ENCODE peak calls at places on chromosomes 2 and 18, in ten cellular contexts. S, O, F, J, G, H, D, T, U and X are unnamed samples.

GRCh38 chr2:151946856-151947523 is 118.8 kb upstream of the ARL5A start:
- DNase-seq in S (no peak), D (peak), U (peak), J (peak), G (no peak), F (peak), T (no peak), O (no peak), H (no peak), X (no peak)

GRCh38 chr2:26772064-26773001 is 8.2 kb downstream of the SLC35F6 start:
- DNase-seq in J (peak), T (peak), U (no peak), O (peak), H (peak), F (no peak), D (peak), G (peak), S (peak), X (no peak)

GRCh38 chr2:192148620-192149321 is 46.0 kb downstream of the TMEFF2 start:
- DNase-seq in F (no peak), U (no peak), T (peak), G (peak), H (no peak), O (no peak), S (no peak), D (no peak), J (no peak), X (no peak)

GRCh38 chr18:3704556-3705162 is 254.7 kb downstream of the TGIF1 start:
- DNase-seq in J (no peak), T (no peak), U (no peak), H (no peak), D (no peak), S (no peak), O (no peak), G (no peak), F (no peak), X (no peak)

GRCh38 chr2:201639205-201639604 is 4.1 kb downstream of the TMEM237 start:
- DNase-seq in G (no peak), H (no peak), D (no peak), J (no peak), O (no peak), F (no peak), T (no peak), U (no peak), S (no peak), X (no peak)

GRCh38 chr2:98748303-98749052 is 17.5 kb upstream of the MGAT4A start:
- DNase-seq in T (no peak), S (no peak), F (no peak), G (no peak), O (no peak), U (no peak), D (no peak), H (no peak), J (no peak), X (no peak)

GRCh38 chr2:205070889-205071288 is 525.6 kb downstream of the PARD3B start:
- DNase-seq in J (no peak), S (no peak), O (no peak), H (no peak), G (no peak), F (no peak), T (no peak), D (no peak), U (no peak), X (no peak)

GRCh38 chr18:78074400-78075020 is 824.9 kb downstream of the GALR1 start:
- DNase-seq in G (no peak), S (no peak), U (no peak), T (no peak), J (no peak), D (no peak), O (no peak), F (no peak), H (no peak), X (no peak)

GRCh38 chr2:8607591-8607990 is 74.3 kb upstream of the ID2 start:
- DNase-seq in G (peak), F (no peak), O (no peak), H (no peak), T (peak), U (no peak), D (no peak), J (no peak), S (no peak), X (no peak)

GRCh38 chr2:71675296-71675695 is 221.9 kb downstream of the DYSF start:
- DNase-seq in O (peak), D (peak), H (peak), U (peak), F (no peak), S (peak), J (peak), T (no peak), G (no peak), X (peak)

GRCh38 chr2:24015562-24016375 is 5.9 kb downstream of the MFSD2B start:
- DNase-seq in T (peak), S (no peak), F (no peak), O (no peak), H (no peak), J (no peak), G (peak), D (no peak), U (no peak), X (no peak)

GRCh38 chr2:180730976-180731375 is 249.4 kb upstream of the UBE2E3 start:
- DNase-seq in F (no peak), J (no peak), T (no peak), H (no peak), D (no peak), S (no peak), U (no peak), G (peak), O (no peak), X (no peak)

GRCh38 chr2:237164474-237165047 is 78.9 kb downstream of the COPS8 start:
- DNase-seq in U (no peak), S (no peak), T (no peak), F (no peak), H (no peak), D (no peak), G (no peak), O (no peak), J (no peak), X (no peak)

GRCh38 chr2:240454031-240454901 is 18.8 kb downstream of the GPC1 start:
- DNase-seq in S (no peak), O (no peak), T (no peak), G (no peak), F (no peak), J (no peak), D (no peak), H (no peak), U (no peak), X (no peak)

GRCh38 chr2:98032086-98032485 is 36.3 kb upstream of the TMEM131 start:
- DNase-seq in U (no peak), T (no peak), F (no peak), S (no peak), G (no peak), J (no peak), H (no peak), O (no peak), D (no peak), X (no peak)

GRCh38 chr2:60306231-60306861 is 247.1 kb downstream of the BCL11A start:
- DNase-seq in G (no peak), T (no peak), O (no peak), F (no peak), U (no peak), S (peak), H (no peak), D (no peak), J (peak), X (peak)

GRCh38 chr2:156466739-156467405 is 30.7 kb downstream of the GPD2 start:
- DNase-seq in T (peak), F (no peak), O (no peak), U (no peak), S (peak), D (no peak), J (peak), H (peak), G (peak), X (no peak)

GRCh38 chr2:151020411-151020810 is 241.3 kb downstream of the RBM43 start:
- DNase-seq in U (no peak), F (no peak), S (no peak), T (no peak), G (no peak), J (no peak), H (no peak), O (no peak), D (no peak), X (no peak)

GRCh38 chr2:17084882-17085281 is 419.2 kb upstream of the CYRIA start:
- DNase-seq in F (no peak), J (no peak), O (no peak), D (no peak), S (no peak), U (no peak), H (no peak), G (peak), T (no peak), X (no peak)

GRCh38 chr2:35873921-35874320 is 481.7 kb upstream of the CRIM1 start:
- DNase-seq in D (no peak), J (no peak), H (no peak), G (no peak), F (no peak), S (no peak), O (no peak), U (no peak), T (no peak), X (no peak)

GRCh38 chr2:5932556-5933469 is 240.6 kb downstream of the SOX11 start:
- DNase-seq in G (no peak), H (no peak), U (no peak), J (no peak), S (peak), D (no peak), T (no peak), O (no peak), F (no peak), X (no peak)

GRCh38 chr18:50038448-50038847 is 156.5 kb downstream of the MYO5B start:
- DNase-seq in U (no peak), D (no peak), J (no peak), H (no peak), S (no peak), O (no peak), G (no peak), T (no peak), F (no peak), X (no peak)

GRCh38 chr2:71893646-71894045 is 254.0 kb downstream of the CYP26B1 start:
- DNase-seq in U (peak), S (no peak), O (peak), H (no peak), T (no peak), F (no peak), D (no peak), J (no peak), G (no peak), X (no peak)

GRCh38 chr18:3935316-3935715 is 485.3 kb downstream of the TGIF1 start:
- DNase-seq in H (no peak), S (no peak), F (no peak), T (no peak), U (no peak), G (no peak), D (no peak), J (no peak), O (no peak), X (no peak)